ENCODE peak calls at places on chromosomes 6 and 20, in eight cellular contexts. S, F, Y, X, T, R, A and I are unnamed samples.

GRCh38 chr20:2295286-2295685 is 515 bp upstream of the TGM3 start:
- DNase-seq in X (no peak), A (no peak), S (no peak), T (no peak), Y (no peak), F (no peak), R (no peak), I (no peak)

GRCh38 chr6:42454428-42454791 is 2.7 kb upstream of the TRERF1 start:
- DNase-seq in S (no peak), F (peak; percentile 56), T (no peak), X (no peak), R (peak; percentile 72), A (no peak), Y (no peak), I (no peak)

GRCh38 chr6:151263967-151264366 is 24.2 kb downstream of the AKAP12 start:
- DNase-seq in Y (no peak), T (no peak), A (no peak), R (no peak), F (no peak), X (no peak), S (no peak), I (no peak)

GRCh38 chr6:125586074-125586473 is 163.4 kb upstream of the HEY2 start:
- DNase-seq in X (peak; percentile 9), F (no peak), Y (no peak), S (no peak), R (no peak), A (no peak), T (no peak), I (no peak)

GRCh38 chr20:25865715-25866656 is 169.3 kb upstream of the ZNF337 start:
- DNase-seq in S (peak; percentile 58), A (peak; percentile 39), T (no peak), X (peak; percentile 41), F (peak; percentile 83), Y (peak; percentile 73), R (peak; percentile 74), I (peak; percentile 83)

GRCh38 chr6:9523462-9523861 is 891.4 kb downstream of the TFAP2A start:
- DNase-seq in X (peak; percentile 96), S (no peak), Y (no peak), R (no peak), T (no peak), F (no peak), A (no peak), I (no peak)

GRCh38 chr6:71197770-71198169 is 90.8 kb upstream of the OGFRL1 start:
- DNase-seq in R (no peak), F (no peak), X (peak; percentile 81), T (no peak), S (no peak), Y (no peak), A (no peak), I (no peak)

GRCh38 chr6:42340516-42340915 is 111.2 kb downstream of the TRERF1 start:
- DNase-seq in Y (no peak), T (no peak), A (no peak), R (no peak), X (no peak), F (no peak), S (no peak), I (no peak)

GRCh38 chr6:126198581-126198980 is 141.3 kb upstream of the CENPW start:
- DNase-seq in X (no peak), R (no peak), A (no peak), F (no peak), Y (no peak), T (no peak), S (no peak), I (no peak)

GRCh38 chr6:125789576-125790402 is 971 bp upstream of the NCOA7 start:
- DNase-seq in T (no peak), S (no peak), R (peak; percentile 79), X (peak; percentile 44), Y (peak; percentile 54), F (peak; percentile 31), A (peak; percentile 39), I (peak; percentile 63)

GRCh38 chr6:36329798-36330291 is 6.8 kb downstream of the BNIP5 start:
- DNase-seq in R (peak; percentile 58), T (no peak), S (no peak), X (no peak), F (peak; percentile 45), A (peak; percentile 43), Y (no peak), I (no peak)

GRCh38 chr20:13910492-13910891 is 79.9 kb downstream of the SEL1L2 start:
- DNase-seq in F (no peak), Y (no peak), R (no peak), X (no peak), T (no peak), A (no peak), S (no peak), I (no peak)

GRCh38 chr6:6191476-6191875 is 129.0 kb downstream of the F13A1 start:
- DNase-seq in S (no peak), A (peak; percentile 17), X (no peak), F (no peak), Y (peak; percentile 13), T (no peak), R (peak; percentile 49), I (no peak)

GRCh38 chr20:52192296-52193007 is 873 bp upstream of the ZFP64 start:
- DNase-seq in F (no peak), S (peak; percentile 75), Y (peak; percentile 83), A (peak; percentile 58), X (no peak), T (peak; percentile 35), R (no peak), I (peak; percentile 77)

GRCh38 chr6:116836943-116837342 is 8.1 kb upstream of the GPRC6A start:
- DNase-seq in S (no peak), F (no peak), T (no peak), Y (peak; percentile 10), R (no peak), X (no peak), A (no peak), I (no peak)

GRCh38 chr6:108915258-108915657 is 67.0 kb downstream of the ARMC2 start:
- DNase-seq in R (no peak), Y (no peak), T (no peak), X (no peak), S (no peak), A (no peak), F (no peak), I (no peak)

GRCh38 chr6:108916026-108916689 is 67.9 kb downstream of the ARMC2 start:
- DNase-seq in T (no peak), A (no peak), S (no peak), R (no peak), X (no peak), Y (no peak), F (no peak), I (no peak)

DNA sequence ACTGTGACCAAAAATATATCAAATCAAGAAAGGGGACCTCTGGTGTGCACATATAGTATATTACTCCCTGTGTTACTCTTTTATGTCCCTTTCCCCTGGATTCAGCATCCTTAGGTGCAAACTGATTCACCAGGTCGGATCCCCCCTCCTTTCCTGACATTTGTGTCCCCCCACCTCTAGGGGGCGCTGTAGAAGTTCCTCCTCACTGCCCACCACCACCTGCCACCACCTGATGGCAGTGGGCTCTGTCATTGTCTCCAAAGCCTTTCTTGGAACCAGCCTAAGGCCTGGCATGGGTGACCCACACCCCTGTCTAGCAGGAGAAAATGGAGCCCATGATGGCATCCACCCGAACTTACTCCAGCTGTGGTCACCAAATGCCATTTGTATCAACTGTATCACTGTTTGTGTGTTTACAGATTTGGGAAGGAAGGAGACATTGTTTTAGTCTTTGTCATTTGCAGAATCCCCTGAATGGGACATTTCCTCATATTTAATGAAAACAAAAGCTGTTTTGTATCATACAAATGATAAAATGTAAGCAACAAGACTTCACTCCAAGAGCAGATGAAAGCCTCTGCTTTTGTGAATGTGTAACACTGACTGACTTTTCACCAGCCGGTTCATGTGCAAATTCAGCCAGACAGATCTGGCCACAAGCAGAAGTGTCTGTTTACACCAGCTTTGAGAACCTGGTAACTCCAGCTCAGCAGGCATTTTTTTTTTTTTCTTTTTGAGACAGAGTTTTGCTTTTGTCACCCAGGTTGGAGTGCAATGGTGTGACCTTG is 66.2 kb downstream of the ARMC2 start:
- DNase-seq in F (peak; percentile 74), R (peak; percentile 88), X (peak; percentile 20), S (peak; percentile 19), T (no peak), Y (peak; percentile 52), A (peak; percentile 73), I (peak; percentile 37)
- TF ChIP-seq USF2 in F (no peak), R (no peak), X (no peak), S (no peak), T (no peak), Y (no peak), A (no peak), I (no peak)

DNA sequence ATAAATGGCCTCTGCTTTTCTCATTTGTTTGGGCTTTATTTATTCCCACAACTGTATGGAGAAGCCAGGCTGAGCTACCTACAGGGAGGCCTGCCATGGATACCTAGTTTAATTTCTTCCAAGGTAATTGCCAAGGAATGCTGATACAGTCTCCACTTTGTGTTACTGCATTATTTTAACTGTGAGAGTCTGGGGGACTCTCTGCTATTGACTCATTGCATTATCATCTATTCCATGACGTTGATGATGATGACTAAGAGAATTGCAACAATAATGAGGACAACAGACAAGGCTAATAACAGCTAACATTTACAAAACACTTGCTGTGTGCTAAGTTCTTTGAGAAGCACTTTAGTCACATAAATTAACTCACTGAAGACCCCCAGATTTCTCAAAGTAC is 88.4 kb upstream of the COL21A1 start:
- DNase-seq in X (peak; percentile 94), R (no peak), F (no peak), A (no peak), T (no peak), Y (no peak), S (peak; percentile 19), I (no peak)
- TF ChIP-seq USF2 in X (no peak), R (no peak), F (no peak), A (no peak), T (no peak), Y (no peak), S (no peak), I (no peak)

DNA sequence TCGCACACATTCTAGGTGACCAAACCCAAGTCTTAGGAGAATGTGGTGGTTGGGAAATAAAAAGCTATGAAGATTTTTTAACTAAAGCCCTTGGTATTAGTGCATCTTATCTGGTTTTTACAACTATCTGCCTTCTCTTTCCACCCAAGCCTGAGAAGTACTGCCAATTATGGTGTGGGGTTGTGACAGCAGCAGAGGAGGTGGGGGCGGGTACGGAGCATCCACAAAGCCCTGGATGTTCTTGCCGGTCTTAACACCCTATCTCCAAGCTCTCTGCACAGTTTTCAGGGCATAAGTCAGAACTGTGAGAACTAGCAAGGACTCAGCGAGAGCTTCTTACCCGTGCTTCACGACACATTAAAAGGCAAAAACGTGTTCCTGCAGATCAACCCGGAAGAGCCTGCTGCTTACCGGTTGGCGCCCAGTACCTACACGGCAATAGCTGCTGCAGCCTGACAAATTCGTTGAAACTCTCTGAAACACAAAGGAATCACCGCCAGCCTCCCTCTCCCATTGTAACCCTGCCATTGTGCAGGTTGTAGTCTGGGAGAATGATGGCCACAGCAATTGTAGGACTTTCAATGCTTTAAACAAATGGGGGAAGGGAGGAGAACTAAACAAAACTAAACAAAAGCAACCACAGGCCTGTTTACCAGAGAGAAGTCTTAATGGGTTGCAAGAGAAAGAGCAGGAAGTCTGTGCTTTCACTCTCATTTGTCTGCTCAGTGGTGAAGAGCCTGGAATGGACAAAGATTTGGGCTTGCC is 461.1 kb upstream of the JARID2 start:
- DNase-seq in F (peak; percentile 60), Y (no peak), X (no peak), A (no peak), R (peak; percentile 66), S (no peak), T (no peak), I (no peak)
- TF ChIP-seq USF2 in F (no peak), Y (no peak), X (no peak), A (no peak), R (no peak), S (no peak), T (no peak), I (no peak)

GRCh38 chr6:83927470-83927869 is 68.0 kb downstream of the CYB5R4 start:
- DNase-seq in R (no peak), Y (no peak), S (no peak), X (peak; percentile 2), F (no peak), T (no peak), A (no peak), I (no peak)

GRCh38 chr6:83928286-83928685 is 68.8 kb downstream of the CYB5R4 start:
- DNase-seq in S (no peak), X (no peak), R (no peak), F (no peak), T (peak; percentile 7), A (no peak), Y (no peak), I (no peak)
- TF ChIP-seq USF2 in S (no peak), X (no peak), R (no peak), F (no peak), T (no peak), A (no peak), Y (no peak), I (no peak)